ENCODE peak calls at places on chromosomes 5 and 9, in ten cellular contexts. C is MM.1S; M is breast epithelium; B is CD8-positive, alpha-beta T cell; V is heart left ventricle; L is H9; R is psoas muscle; S is aorta; O is A549; E is foreskin keratinocyte. U is an unnamed sample.

GRCh38 chr5:137828192-137828591 is 39.5 kb upstream of the MYOT start:
- DNase-seq in S (no peak), V (peak; percentile 35), B (no peak), C (no peak), M (no peak), E (no peak), O (no peak), R (peak; percentile 60), L (no peak), U (no peak)

GRCh38 chr5:90802695-90803317 is 244.2 kb downstream of the ADGRV1 start:
- DNase-seq in R (no peak), C (peak; percentile 35), L (peak; percentile 58), O (peak; percentile 60), V (no peak), M (no peak), E (peak; percentile 39), S (no peak), B (no peak), U (no peak)

GRCh38 chr5:103375356-103375755 is 116.8 kb downstream of the MACIR start:
- DNase-seq in B (no peak), L (no peak), R (no peak), M (no peak), C (no peak), S (no peak), O (peak; percentile 4), V (no peak), E (no peak), U (no peak)

GRCh38 chr9:108869092-108869725 is 7.1 kb downstream of the ACTL7A start:
- DNase-seq in E (peak; percentile 78), R (no peak), O (peak; percentile 22), V (no peak), S (no peak), C (no peak), B (no peak), L (no peak), M (no peak), U (no peak)

GRCh38 chr5:87410941-87411340 is 1.8 kb downstream of the CCNH start:
- DNase-seq in L (no peak), V (no peak), B (no peak), S (no peak), C (no peak), M (no peak), R (no peak), O (no peak), E (no peak), U (no peak)

GRCh38 chr9:33101104-33101951 is 24.9 kb upstream of the SMU1 start:
- DNase-seq in E (peak; percentile 70), C (no peak), B (no peak), R (peak; percentile 83), L (no peak), V (no peak), M (no peak), O (peak; percentile 49), S (no peak), U (no peak)

GRCh38 chr9:8783999-8784398 is 984.4 kb upstream of the DMAC1 start:
- DNase-seq in C (no peak), V (no peak), S (no peak), M (no peak), B (no peak), L (no peak), R (no peak), O (no peak), E (no peak), U (no peak)

GRCh38 chr5:138668981-138669380 is 84.2 kb upstream of the CTNNA1 start:
- DNase-seq in S (no peak), V (no peak), E (peak; percentile 46), M (peak; percentile 7), R (no peak), L (no peak), C (no peak), B (no peak), O (peak; percentile 20), U (no peak)

GRCh38 chr9:8251566-8251965 is 452.0 kb upstream of the DMAC1 start:
- DNase-seq in V (no peak), O (no peak), C (no peak), B (no peak), E (no peak), M (no peak), R (no peak), L (no peak), S (no peak), U (no peak)

GRCh38 chr9:34197756-34198711 is 19.2 kb downstream of the UBAP1 start:
- DNase-seq in B (no peak), V (no peak), R (no peak), C (no peak), M (no peak), L (peak; percentile 90), S (no peak), O (peak; percentile 34), E (no peak), U (no peak)

GRCh38 chr9:136053757-136054142 is 41.3 kb downstream of the NACC2 start:
- DNase-seq in M (no peak), E (no peak), R (no peak), B (no peak), C (no peak), V (no peak), O (no peak), S (no peak), L (no peak), U (no peak)

GRCh38 chr5:74281191-74281590 is 359.3 kb downstream of the ENC1 start:
- DNase-seq in V (no peak), E (no peak), C (no peak), O (no peak), L (no peak), S (no peak), M (no peak), R (no peak), B (no peak), U (no peak)

GRCh38 chr5:80763873-80764647 is 109.3 kb upstream of the DHFR start:
- DNase-seq in E (no peak), R (no peak), L (no peak), V (no peak), M (no peak), S (no peak), B (no peak), O (no peak), C (no peak), U (no peak)

GRCh38 chr5:80763211-80763610 is 108.4 kb upstream of the DHFR start:
- DNase-seq in V (no peak), R (no peak), M (no peak), S (no peak), C (no peak), B (no peak), E (peak; percentile 17), L (no peak), O (no peak), U (no peak)

GRCh38 chr5:80761966-80762365 is 107.2 kb upstream of the DHFR start:
- DNase-seq in V (no peak), C (no peak), B (no peak), M (no peak), R (no peak), S (no peak), L (no peak), O (no peak), E (no peak), U (no peak)

GRCh38 chr5:80762573-80762972 is 107.8 kb upstream of the DHFR start:
- DNase-seq in R (no peak), C (no peak), O (no peak), B (no peak), E (no peak), M (no peak), L (no peak), V (no peak), S (no peak), U (no peak)

GRCh38 chr5:80764786-80765185 is 110.0 kb upstream of the DHFR start:
- DNase-seq in R (no peak), E (no peak), V (no peak), C (no peak), B (no peak), S (no peak), L (no peak), O (no peak), M (no peak), U (no peak)
- H3K4me1 ChIP-seq in R (no peaks in the 10 kb centered on the region), E (peaks cover 8% of the 10 kb centered on the region), V (no peaks in the 10 kb centered on the region), C (no peaks in the 10 kb centered on the region), B (no peaks in the 10 kb centered on the region), S (no peaks in the 10 kb centered on the region), L (peaks cover 3% of the 10 kb centered on the region), O (no peaks in the 10 kb centered on the region), M (no peaks in the 10 kb centered on the region), U (peaks cover 11% of the 10 kb centered on the region)

DNA sequence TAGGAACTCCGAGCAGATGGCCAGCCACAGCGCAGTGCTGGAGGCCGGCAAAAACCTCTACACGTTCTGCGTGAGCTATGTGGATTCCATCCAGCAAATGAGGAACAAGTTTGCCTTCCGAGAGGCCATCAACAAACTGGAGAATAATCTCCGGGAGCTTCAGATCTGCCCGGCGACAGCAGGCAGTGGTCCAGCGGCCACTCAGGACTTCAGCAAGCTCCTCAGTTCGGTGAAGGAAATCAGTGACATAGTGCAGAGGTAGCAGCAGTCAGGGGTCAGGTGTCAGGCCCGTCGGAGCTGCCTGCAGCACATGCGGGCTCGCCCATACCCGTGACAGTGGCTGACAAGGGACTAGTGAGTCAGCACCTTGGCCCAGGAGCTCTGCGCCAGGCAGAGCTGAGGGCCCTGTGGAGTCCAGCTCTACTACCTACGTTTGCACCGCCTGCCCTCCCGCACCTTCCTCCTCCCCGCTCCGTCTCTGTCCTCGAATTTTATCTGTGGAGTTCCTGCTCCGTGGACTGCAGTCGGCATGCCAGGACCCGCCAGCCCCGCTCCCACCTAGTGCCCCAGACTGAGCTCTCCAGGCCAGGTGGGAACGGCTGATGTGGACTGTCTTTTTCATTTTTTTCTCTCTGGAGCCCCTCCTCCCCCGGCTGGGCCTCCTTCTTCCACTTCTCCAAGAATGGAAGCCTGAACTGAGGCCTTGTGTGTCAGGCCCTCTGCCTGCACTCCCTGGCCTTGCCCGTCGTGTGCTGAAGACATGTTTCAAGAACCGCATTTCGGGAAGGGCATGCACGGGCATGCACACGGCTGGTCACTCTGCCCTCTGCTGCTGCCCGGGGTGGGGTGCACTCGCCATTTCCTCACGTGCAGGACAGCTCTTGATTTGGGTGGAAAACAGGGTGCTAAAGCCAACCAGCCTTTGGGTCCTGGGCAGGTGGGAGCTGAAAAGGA is 10.9 kb downstream of the QRFP start:
- DNase-seq in B (no peak), O (no peak), R (peak; percentile 53), L (no peak), V (no peak), C (no peak), M (no peak), E (no peak), S (no peak), U (no peak)
- H3K27ac ChIP-seq in B (no peak overlapping the region), O (peak overlapping the region; percentile 75), R (no peak overlapping the region), L (no peak overlapping the region), V (no peak overlapping the region), C (no peak overlapping the region), M (no peak overlapping the region), E (no peak overlapping the region), S (no peak overlapping the region), U (no peak overlapping the region)

GRCh38 chr5:167579701-167580045 is 711.8 kb upstream of the WWC1 start:
- DNase-seq in M (no peak), B (no peak), E (no peak), R (no peak), C (no peak), O (no peak), S (no peak), L (no peak), V (no peak), U (no peak)
- H3K4me1 ChIP-seq in M (no peaks in the 10 kb centered on the region), B (no peaks in the 10 kb centered on the region), E (no peaks in the 10 kb centered on the region), R (no peaks in the 10 kb centered on the region), C (no peaks in the 10 kb centered on the region), O (peaks cover 6% of the 10 kb centered on the region), S (no peaks in the 10 kb centered on the region), L (peaks cover 3% of the 10 kb centered on the region), V (no peaks in the 10 kb centered on the region), U (no peaks in the 10 kb centered on the region)

GRCh38 chr9:2928386-2928785 is 84.5 kb upstream of the PUM3 start:
- DNase-seq in V (no peak), B (no peak), M (no peak), O (no peak), C (no peak), E (no peak), R (no peak), L (no peak), S (no peak), U (no peak)
- H3K27ac ChIP-seq in V (no peak overlapping the region), B (no peak overlapping the region), M (no peak overlapping the region), O (no peak overlapping the region), C (no peak overlapping the region), E (no peak overlapping the region), R (no peak overlapping the region), L (no peak overlapping the region), S (no peak overlapping the region), U (no peak overlapping the region)